ENCODE peak calls at places on chromosomes 1 and 21, in six cellular contexts. A is transverse colon, T is BJ, F is left ventricle myocardium inferior, D is GM23338, S is PC-9. V is an unnamed sample. For H3K36me3, the result is how much of the 10 kb centered on the place peaks cover.

GRCh38 chr1:78080767-78081166 is 35.0 kb downstream of the GIPC2 start:
- DNase-seq in A (no peak), T (no peak), F (no peak), D (no peak), S (no peak), V (no peak)

GRCh38 chr1:47444578-47445465 is 7.0 kb downstream of the FOXD2 start:
- DNase-seq in A (peak), T (no peak), F (no peak), D (peak), S (no peak), V (no peak)

GRCh38 chr21:29072873-29073221 is 601 bp downstream of the CCT8 start:
- DNase-seq in A (no peak), T (no peak), F (no peak), D (peak), S (no peak), V (no peak)

GRCh38 chr1:13764933-13765332 is 64.9 kb downstream of the PRDM2 start:
- DNase-seq in A (no peak), T (no peak), F (no peak), D (peak), S (no peak), V (no peak)

GRCh38 chr1:237774246-237774645 is 116.5 kb downstream of the ZP4 start:
- DNase-seq in A (no peak), T (no peak), F (no peak), D (no peak), S (no peak), V (no peak)

GRCh38 chr1:184002071-184002470 is 35.5 kb downstream of the COLGALT2 start:
- DNase-seq in A (no peak), T (peak), F (no peak), D (no peak), S (peak), V (no peak)

GRCh38 chr1:213166868-213167267 is 115.8 kb downstream of the RPS6KC1 start:
- DNase-seq in A (no peak), T (no peak), F (no peak), D (no peak), S (no peak), V (no peak)

GRCh38 chr21:26050857-26051256 is 119.7 kb downstream of the APP start:
- DNase-seq in A (no peak), T (no peak), F (no peak), D (peak), S (no peak), V (no peak)

GRCh38 chr21:32083175-32083574 is 195.7 kb downstream of the MIS18A start:
- DNase-seq in A (no peak), T (no peak), F (no peak), D (no peak), S (no peak), V (no peak)

GRCh38 chr21:34092241-34092921 is 19.0 kb downstream of the MRPS6 start:
- DNase-seq in A (no peak), T (no peak), F (no peak), D (peak), S (no peak), V (no peak)

GRCh38 chr1:111234866-111235265 is 7.4 kb downstream of the CHI3L2 start:
- DNase-seq in A (no peak), T (no peak), F (no peak), D (no peak), S (peak), V (no peak)

GRCh38 chr21:41754481-41754891 is 12.4 kb downstream of the RIPK4 start:
- DNase-seq in A (no peak), T (no peak), F (no peak), D (peak), S (peak), V (no peak)

GRCh38 chr1:234111458-234112142 is 207.1 kb downstream of the SLC35F3 start:
- DNase-seq in A (no peak), T (no peak), F (peak), D (peak), S (no peak), V (peak)
- TF ChIP-seq CTCF in A (no peak), T (peak), F (peak), D (peak), S (peak), V (no peak)

DNA sequence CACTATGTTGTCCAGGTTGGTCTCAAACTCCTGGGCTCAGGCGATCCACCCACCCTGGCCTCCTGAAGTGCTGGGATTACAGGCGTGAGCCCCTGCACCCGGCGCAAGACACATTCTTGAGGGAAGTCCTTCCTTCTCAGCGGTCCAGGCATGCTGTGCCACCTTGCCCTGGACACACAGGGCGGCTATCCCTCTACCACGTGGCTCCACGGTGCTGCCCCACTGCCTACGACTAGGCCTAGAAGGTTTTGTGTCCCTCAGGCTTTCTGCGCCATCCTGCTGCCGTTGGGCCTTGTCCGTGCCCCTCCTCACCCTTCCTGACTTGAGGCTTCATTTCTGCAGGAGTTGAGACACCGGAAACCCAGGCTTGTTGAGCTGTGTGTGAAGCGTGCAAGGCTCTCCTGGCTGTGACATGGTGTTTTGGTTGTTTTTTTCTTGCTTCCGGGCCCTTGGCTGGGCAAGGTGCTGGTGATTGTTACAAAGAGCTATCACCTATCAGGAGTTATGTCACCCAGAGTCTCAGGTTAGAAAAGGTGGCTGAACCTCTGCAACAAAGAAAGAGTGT is 13.9 kb downstream of the C1orf174 start:
- DNase-seq in A (no peak), T (no peak), F (no peak), D (no peak), S (no peak), V (no peak)
- H3K36me3 ChIP-seq in A (under half), T (under half), F (half or more), D (under half), S (under half), V (under half)

DNA sequence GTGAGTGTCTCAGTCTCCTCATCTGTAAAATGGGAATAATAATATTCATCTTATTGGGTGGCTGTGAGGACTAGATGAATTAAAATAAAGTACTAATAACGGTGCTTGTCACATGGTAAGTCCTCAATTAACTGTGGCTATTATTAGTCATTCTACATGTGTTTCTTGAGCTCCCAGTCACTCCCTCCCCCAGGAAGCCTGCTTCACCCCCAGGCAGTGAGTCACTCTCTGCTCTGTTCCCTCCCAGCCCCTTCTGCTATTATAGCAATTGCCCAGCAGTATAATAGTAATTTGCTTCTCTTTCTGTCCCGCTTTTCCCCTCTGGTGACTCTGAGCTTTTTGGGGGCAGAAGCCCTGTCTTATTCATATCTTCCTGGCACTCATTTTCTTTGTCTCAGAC is 102.0 kb downstream of the BEND5 start:
- DNase-seq in A (no peak), T (peak), F (no peak), D (no peak), S (no peak), V (no peak)
- TF ChIP-seq CTCF in A (no peak), T (no peak), F (no peak), D (no peak), S (no peak), V (no peak)

DNA sequence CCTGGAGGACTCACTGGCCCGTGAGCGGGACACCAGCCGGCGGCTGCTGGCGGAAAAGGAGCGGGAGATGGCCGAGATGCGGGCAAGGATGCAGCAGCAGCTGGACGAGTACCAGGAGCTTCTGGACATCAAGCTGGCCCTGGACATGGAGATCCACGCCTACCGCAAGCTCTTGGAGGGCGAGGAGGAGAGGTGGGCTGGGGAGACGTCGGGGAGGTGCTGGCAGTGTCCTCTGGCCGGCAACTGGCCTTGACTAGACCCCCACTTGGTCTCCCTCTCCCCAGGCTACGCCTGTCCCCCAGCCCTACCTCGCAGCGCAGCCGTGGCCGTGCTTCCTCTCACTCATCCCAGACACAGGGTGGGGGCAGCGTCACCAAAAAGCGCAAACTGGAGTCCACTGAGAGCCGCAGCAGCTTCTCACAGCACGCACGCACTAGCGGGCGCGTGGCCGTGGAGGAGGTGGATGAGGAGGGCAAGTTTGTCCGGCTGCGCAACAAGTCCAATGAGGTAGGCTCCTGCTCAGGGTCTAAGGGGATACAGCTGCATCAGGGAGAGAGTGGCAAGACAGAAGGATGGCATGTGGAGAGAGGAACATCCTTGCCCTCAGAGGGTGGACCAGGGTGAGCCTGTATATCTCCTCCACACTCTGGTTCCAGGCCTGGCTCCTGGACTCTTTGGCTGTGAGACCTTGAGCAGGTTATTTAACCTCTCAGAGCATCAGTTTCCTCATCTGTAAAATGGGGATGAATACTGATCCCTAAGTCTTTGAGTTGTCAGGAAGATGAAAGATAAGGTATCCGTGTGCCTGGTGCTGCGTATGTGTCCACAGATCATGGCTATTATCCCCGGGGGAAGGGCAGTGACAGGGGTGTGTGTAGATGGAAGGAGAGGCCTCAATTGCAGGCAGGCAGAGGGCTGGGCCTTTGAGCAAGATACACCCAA is 17.2 kb upstream of the SEMA4A start:
- DNase-seq in A (no peak), T (no peak), F (no peak), D (no peak), S (no peak), V (no peak)
- H3K36me3 ChIP-seq in A (under half), T (half or more), F (half or more), D (under half), S (half or more), V (half or more)

GRCh38 chr1:153428790-153429189 is 12.5 kb downstream of the S100A7A start:
- DNase-seq in A (no peak), T (no peak), F (no peak), D (peak), S (no peak), V (no peak)
- TF ChIP-seq CTCF in A (no peak), T (no peak), F (no peak), D (peak), S (no peak), V (no peak)

GRCh38 chr1:99407018-99407417 is 142.7 kb downstream of the PLPPR4 start:
- DNase-seq in A (no peak), T (no peak), F (no peak), D (no peak), S (no peak), V (no peak)
- H3K36me3 ChIP-seq in A (under half), T (under half), F (under half), D (under half), S (under half), V (under half)

GRCh38 chr1:2321258-2321657 is 70.1 kb downstream of the MORN1 start:
- DNase-seq in A (no peak), T (no peak), F (no peak), D (no peak), S (no peak), V (no peak)

GRCh38 chr1:2323575-2323974 is 67.8 kb downstream of the MORN1 start:
- DNase-seq in A (no peak), T (no peak), F (no peak), D (no peak), S (no peak), V (no peak)

GRCh38 chr1:2320760-2321159 is 70.6 kb downstream of the MORN1 start:
- DNase-seq in A (no peak), T (no peak), F (no peak), D (no peak), S (no peak), V (no peak)

GRCh38 chr1:2322593-2323295 is 68.6 kb downstream of the MORN1 start:
- DNase-seq in A (no peak), T (no peak), F (no peak), D (no peak), S (no peak), V (no peak)

DNA sequence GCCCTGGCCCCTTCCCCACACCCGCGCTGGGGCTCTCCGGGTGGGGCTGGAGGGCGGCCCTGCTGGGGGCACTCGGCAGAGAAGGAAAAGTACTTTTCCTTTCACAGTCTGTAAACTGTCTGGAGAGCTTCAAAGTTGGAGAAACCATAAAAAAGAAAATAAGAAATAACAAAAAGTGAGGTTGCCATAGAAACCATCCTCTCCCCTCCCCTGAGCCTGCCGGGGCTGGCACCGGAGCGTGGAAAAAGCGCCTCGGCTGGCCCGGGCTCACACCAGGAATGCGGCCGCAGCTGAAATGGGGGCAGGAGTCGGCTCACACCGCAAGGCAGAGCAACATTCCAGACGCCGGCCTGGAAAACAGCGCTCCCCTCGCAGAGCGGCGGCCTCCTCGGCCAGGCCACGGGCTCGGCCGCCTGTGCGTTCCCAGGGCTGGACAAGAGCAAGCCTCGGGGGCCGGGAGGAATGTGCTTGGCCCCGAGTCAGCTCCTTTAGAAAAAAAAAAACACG is 69.2 kb downstream of the MORN1 start:
- DNase-seq in A (peak), T (peak), F (peak), D (peak), S (peak), V (no peak)
- TF ChIP-seq CTCF in A (no peak), T (peak), F (peak), D (no peak), S (no peak), V (no peak)

V was measured in prostate gland.